ENCODE peak calls at places on chromosomes 2 and 18, in six cellular contexts. E, Y, V, L, K and T are unnamed samples.

GRCh38 chr2:152222975-152223638 is 47.5 kb upstream of the STAM2 start:
- DNase-seq in E (peak), Y (peak), V (no peak), L (no peak), K (peak), T (no peak)

GRCh38 chr18:69239849-69240248 is 160.8 kb upstream of the DOK6 start:
- DNase-seq in E (no peak), Y (no peak), V (no peak), L (no peak), K (no peak), T (no peak)

GRCh38 chr2:213036836-213037235 is 114.6 kb downstream of the IKZF2 start:
- DNase-seq in E (peak), Y (peak), V (no peak), L (no peak), K (no peak), T (no peak)

GRCh38 chr18:21820035-21820810 is 79.6 kb downstream of the MIB1 start:
- DNase-seq in E (peak), Y (peak), V (peak), L (no peak), K (no peak), T (no peak)

GRCh38 chr18:73839441-73839840 is 308.2 kb downstream of the FBXO15 start:
- DNase-seq in E (no peak), Y (no peak), V (no peak), L (no peak), K (no peak), T (no peak)

GRCh38 chr18:63216911-63217311 is 102.7 kb downstream of the BCL2 start:
- DNase-seq in E (no peak), Y (no peak), V (no peak), L (no peak), K (no peak), T (no peak)

GRCh38 chr18:4096501-4096900 is 358.6 kb downstream of the DLGAP1 start:
- DNase-seq in E (peak), Y (no peak), V (no peak), L (no peak), K (no peak), T (no peak)

GRCh38 chr2:159710601-159711180 is 1.6 kb upstream of the MARCHF7 start:
- DNase-seq in E (peak), Y (peak), V (no peak), L (no peak), K (no peak), T (no peak)

GRCh38 chr2:206164261-206164862 is 4.7 kb downstream of the EEF1B2 start:
- DNase-seq in E (peak), Y (peak), V (no peak), L (no peak), K (no peak), T (no peak)

GRCh38 chr2:223944166-223944703 is 900 bp downstream of the WDFY1 start:
- DNase-seq in E (no peak), Y (peak), V (no peak), L (peak), K (peak), T (no peak)

GRCh38 chr18:32425466-32425865 is 45.2 kb downstream of the GAREM1 start:
- DNase-seq in E (peak), Y (peak), V (no peak), L (no peak), K (no peak), T (no peak)

GRCh38 chr2:188158337-188159100 is 133.2 kb upstream of the GULP1 start:
- DNase-seq in E (no peak), Y (peak), V (no peak), L (no peak), K (no peak), T (no peak)

GRCh38 chr2:213125646-213126347 is 25.6 kb downstream of the IKZF2 start:
- DNase-seq in E (peak), Y (peak), V (no peak), L (no peak), K (no peak), T (no peak)

GRCh38 chr2:182186132-182186735 is 200.6 kb downstream of the PPP1R1C start:
- DNase-seq in E (peak), Y (peak), V (peak), L (no peak), K (no peak), T (no peak)

GRCh38 chr2:120867290-120868231 is 131.9 kb downstream of the GLI2 start:
- DNase-seq in E (peak), Y (peak), V (peak), L (no peak), K (peak), T (peak)

GRCh38 chr2:142874293-142874814 is 3.1 kb upstream of the KYNU start:
- DNase-seq in E (peak), Y (peak), V (no peak), L (peak), K (peak), T (no peak)

GRCh38 chr2:48531141-48531648 is 1.2 kb downstream of the STON1 start:
- DNase-seq in E (peak), Y (peak), V (no peak), L (no peak), K (no peak), T (peak)

GRCh38 chr2:149573760-149574159 is 13.8 kb downstream of the MMADHC start:
- DNase-seq in E (peak), Y (peak), V (no peak), L (no peak), K (no peak), T (no peak)

GRCh38 chr2:160482673-160483072 is 10.9 kb downstream of the RBMS1 start:
- DNase-seq in E (no peak), Y (no peak), V (no peak), L (no peak), K (no peak), T (no peak)

GRCh38 chr2:39996653-39997080 is 217.6 kb upstream of the THUMPD2 start:
- DNase-seq in E (peak), Y (peak), V (no peak), L (no peak), K (no peak), T (no peak)

GRCh38 chr18:59087391-59087790 is 52.3 kb upstream of the SEC11C start:
- DNase-seq in E (no peak), Y (no peak), V (no peak), L (no peak), K (no peak), T (no peak)
- TF ChIP-seq CTCF in E (no peak), Y (no peak), V (no peak), L (no peak), K (no peak), T (no peak)

GRCh38 chr2:10234013-10234306 is 68.7 kb upstream of the HPCAL1 start:
- DNase-seq in E (no peak), Y (no peak), V (no peak), L (peak), K (no peak), T (no peak)
- TF ChIP-seq CTCF in E (peak), Y (no peak), V (no peak), L (no peak), K (no peak), T (no peak)

DNA sequence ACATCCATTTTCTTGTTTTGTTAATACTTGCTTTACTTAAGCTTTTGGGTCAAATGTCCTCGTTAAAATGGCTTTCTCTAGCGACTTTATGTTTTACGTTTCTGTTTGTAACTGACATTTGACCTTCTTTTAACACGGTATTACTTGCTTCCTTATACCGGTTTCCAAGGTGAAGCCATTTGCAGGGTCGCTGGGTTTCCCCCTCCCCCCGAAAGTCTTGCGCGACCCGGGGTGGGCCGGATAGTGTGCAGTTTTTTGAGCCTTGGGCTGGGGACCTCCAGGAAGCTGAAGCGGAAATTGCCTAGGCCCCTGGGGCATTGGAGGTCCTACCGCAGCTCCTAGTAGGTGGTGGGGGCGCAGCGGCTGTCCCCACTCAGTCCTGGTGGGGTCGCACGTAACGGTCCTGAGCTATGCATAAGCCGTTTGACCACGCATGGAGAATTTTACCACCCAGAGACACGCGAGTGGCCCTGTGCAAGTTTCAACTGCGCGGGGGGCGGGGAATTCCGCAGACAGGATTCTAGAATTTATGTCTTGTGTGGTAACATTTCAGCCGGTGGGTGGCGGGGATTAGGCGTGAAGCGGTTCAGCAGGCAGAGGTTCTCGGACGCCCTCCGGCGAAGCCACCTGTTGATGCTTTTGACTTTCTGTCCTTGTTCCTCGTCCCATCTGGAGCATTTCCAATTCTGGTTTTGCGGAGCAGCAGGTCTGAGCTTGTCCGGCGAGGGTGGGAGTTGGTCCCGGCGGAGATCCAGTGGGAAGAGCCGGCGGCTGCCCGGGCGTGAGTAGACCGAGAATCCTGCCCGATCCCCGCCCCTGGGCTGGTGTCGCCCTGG is 2.4 kb downstream of the CFLAR start:
- DNase-seq in E (peak), Y (peak), V (peak), L (peak), K (peak), T (peak)
- TF ChIP-seq CTCF in E (peak), Y (peak), V (peak), L (peak), K (peak), T (peak)

DNA sequence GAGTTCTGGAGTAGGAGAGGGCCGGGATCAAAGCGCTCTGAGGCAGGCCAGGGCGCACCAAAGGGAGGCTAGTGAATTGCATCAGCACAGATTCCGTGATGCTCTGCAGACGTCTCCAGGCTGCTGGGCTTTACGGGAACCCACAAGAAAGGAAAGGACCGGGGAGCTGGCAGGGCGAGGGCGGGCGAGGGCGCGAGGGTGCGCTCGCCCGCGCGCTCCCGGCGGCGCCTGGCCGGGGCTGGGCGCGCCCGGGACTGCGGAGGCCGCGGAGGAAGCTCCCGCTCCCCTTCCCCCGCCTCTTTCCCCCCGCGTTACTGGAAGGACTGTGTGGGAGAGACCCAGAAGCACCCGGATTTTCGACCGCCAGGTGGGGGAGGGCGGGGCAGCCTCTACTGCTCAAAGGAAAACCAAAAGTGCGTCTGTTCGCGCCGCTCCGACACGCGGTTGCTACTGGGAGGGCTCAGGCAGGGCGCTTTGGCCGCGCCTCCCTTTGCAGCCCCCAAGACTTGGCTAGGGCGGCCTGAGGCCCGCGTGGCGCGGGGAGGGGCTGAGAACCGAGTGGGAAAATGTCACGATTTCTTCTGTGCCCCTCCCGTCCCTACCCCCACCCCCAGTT is 2.3 kb upstream of the FOSL2 start:
- DNase-seq in E (peak), Y (peak), V (peak), L (peak), K (peak), T (peak)
- TF ChIP-seq CTCF in E (peak), Y (no peak), V (no peak), L (no peak), K (peak), T (no peak)

GRCh38 chr18:42069036-42069435 is 114.0 kb downstream of the PIK3C3 start:
- DNase-seq in E (no peak), Y (no peak), V (no peak), L (no peak), K (no peak), T (no peak)

GRCh38 chr18:42068030-42068429 is 113.0 kb downstream of the PIK3C3 start:
- DNase-seq in E (no peak), Y (no peak), V (no peak), L (no peak), K (no peak), T (no peak)

GRCh38 chr18:42067527-42067926 is 112.5 kb downstream of the PIK3C3 start:
- DNase-seq in E (no peak), Y (no peak), V (no peak), L (no peak), K (no peak), T (no peak)

GRCh38 chr18:42074704-42075103 is 119.7 kb downstream of the PIK3C3 start:
- DNase-seq in E (no peak), Y (no peak), V (no peak), L (no peak), K (no peak), T (no peak)

GRCh38 chr18:42072407-42072806 is 117.4 kb downstream of the PIK3C3 start:
- DNase-seq in E (peak), Y (no peak), V (no peak), L (no peak), K (no peak), T (no peak)
- TF ChIP-seq CTCF in E (no peak), Y (no peak), V (no peak), L (no peak), K (no peak), T (no peak)

DNA sequence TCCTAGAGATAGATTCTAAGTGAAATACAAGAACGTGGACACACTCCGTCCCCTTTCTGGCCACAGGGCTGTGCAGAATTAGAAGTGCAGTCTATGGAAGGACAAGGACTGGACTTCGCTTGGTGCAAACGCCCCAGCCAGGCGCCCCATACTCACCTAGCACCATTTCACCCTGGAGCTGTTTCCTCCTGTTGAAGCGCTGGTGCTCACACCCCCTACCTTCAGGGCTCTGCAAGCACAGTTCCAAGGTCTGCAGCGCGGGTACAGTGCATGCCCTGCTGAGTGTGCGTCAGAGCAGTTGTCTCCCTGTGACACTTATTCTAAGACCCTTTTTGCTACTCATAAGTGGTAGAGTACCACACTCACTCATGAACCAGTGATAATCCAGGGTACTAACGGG is 3.0 kb downstream of the HPCAL1 start:
- DNase-seq in E (no peak), Y (no peak), V (no peak), L (no peak), K (no peak), T (no peak)
- TF ChIP-seq CTCF in E (no peak), Y (no peak), V (no peak), L (no peak), K (no peak), T (peak)

GRCh38 chr2:58228272-58228671 is 12.9 kb downstream of the FANCL start:
- DNase-seq in E (no peak), Y (no peak), V (no peak), L (no peak), K (no peak), T (no peak)
- TF ChIP-seq CTCF in E (no peak), Y (no peak), V (no peak), L (no peak), K (no peak), T (no peak)